ENCODE peak calls at places on chromosomes 2 and 18, in eight cellular contexts. One of them, this sample, is unnamed.

GRCh38 chr2:18749912-18750526 is 160.7 kb upstream of the NT5C1B start:
- DNase-seq in body of pancreas: peak; percentile 67
- DNase-seq in choroid plexus epithelial cell: peak; percentile 82
- DNase-seq in stimulated activated CD8-positive, alpha-beta memory T cell treated with anti-CD3 and anti-CD28 coated beads, Interleukin-7, amount 100 ng/mL, for 24 hours: peak; percentile 5
- DNase-seq in mesenchymal stem cell: peak; percentile 68
- DNase-seq in cardiac fibroblast: peak; percentile 81
- DNase-seq in left ventricle myocardium inferior: no peak
- DNase-seq in activated effector memory CD4-positive, alpha-beta T cell treated with Interleukin-2 at 50 U/mL for 16 hours: no peak
- DNase-seq in this sample: peak; percentile 51

GRCh38 chr18:33820517-33821368 is 242.7 kb downstream of the ASXL3 start:
- DNase-seq in choroid plexus epithelial cell: no peak
- DNase-seq in left ventricle myocardium inferior: no peak
- DNase-seq in stimulated activated CD8-positive, alpha-beta memory T cell treated with anti-CD3 and anti-CD28 coated beads, Interleukin-7, amount 100 ng/mL, for 24 hours: no peak
- DNase-seq in body of pancreas: peak; percentile 35
- DNase-seq in mesenchymal stem cell: no peak
- DNase-seq in activated effector memory CD4-positive, alpha-beta T cell treated with Interleukin-2 at 50 U/mL for 16 hours: no peak
- DNase-seq in cardiac fibroblast: no peak
- DNase-seq in this sample: no peak

GRCh38 chr2:54709341-54709809 is 14.1 kb upstream of the EML6 start:
- DNase-seq in activated effector memory CD4-positive, alpha-beta T cell treated with Interleukin-2 at 50 U/mL for 16 hours: no peak
- DNase-seq in stimulated activated CD8-positive, alpha-beta memory T cell treated with anti-CD3 and anti-CD28 coated beads, Interleukin-7, amount 100 ng/mL, for 24 hours: no peak
- DNase-seq in cardiac fibroblast: no peak
- DNase-seq in body of pancreas: peak; percentile 86
- DNase-seq in mesenchymal stem cell: no peak
- DNase-seq in left ventricle myocardium inferior: peak; percentile 30
- DNase-seq in choroid plexus epithelial cell: no peak
- DNase-seq in this sample: peak; percentile 81

GRCh38 chr18:7663305-7664023 is 96.3 kb downstream of the PTPRM start:
- DNase-seq in left ventricle myocardium inferior: no peak
- DNase-seq in cardiac fibroblast: no peak
- DNase-seq in body of pancreas: no peak
- DNase-seq in stimulated activated CD8-positive, alpha-beta memory T cell treated with anti-CD3 and anti-CD28 coated beads, Interleukin-7, amount 100 ng/mL, for 24 hours: no peak
- DNase-seq in choroid plexus epithelial cell: no peak
- DNase-seq in mesenchymal stem cell: peak; percentile 11
- DNase-seq in activated effector memory CD4-positive, alpha-beta T cell treated with Interleukin-2 at 50 U/mL for 16 hours: no peak
- DNase-seq in this sample: no peak

GRCh38 chr2:201758229-201758628 is 22.5 kb downstream of the ALS2 start:
- DNase-seq in body of pancreas: no peak
- DNase-seq in activated effector memory CD4-positive, alpha-beta T cell treated with Interleukin-2 at 50 U/mL for 16 hours: no peak
- DNase-seq in cardiac fibroblast: no peak
- DNase-seq in mesenchymal stem cell: no peak
- DNase-seq in stimulated activated CD8-positive, alpha-beta memory T cell treated with anti-CD3 and anti-CD28 coated beads, Interleukin-7, amount 100 ng/mL, for 24 hours: no peak
- DNase-seq in left ventricle myocardium inferior: no peak
- DNase-seq in choroid plexus epithelial cell: no peak
- DNase-seq in this sample: no peak

GRCh38 chr18:25561923-25562322 is 210.0 kb upstream of the ZNF521 start:
- DNase-seq in activated effector memory CD4-positive, alpha-beta T cell treated with Interleukin-2 at 50 U/mL for 16 hours: no peak
- DNase-seq in left ventricle myocardium inferior: no peak
- DNase-seq in stimulated activated CD8-positive, alpha-beta memory T cell treated with anti-CD3 and anti-CD28 coated beads, Interleukin-7, amount 100 ng/mL, for 24 hours: no peak
- DNase-seq in body of pancreas: no peak
- DNase-seq in cardiac fibroblast: peak; percentile 36
- DNase-seq in choroid plexus epithelial cell: peak; percentile 50
- DNase-seq in mesenchymal stem cell: peak; percentile 28
- DNase-seq in this sample: no peak

GRCh38 chr2:136057023-136057801 is 60.7 kb downstream of the CXCR4 start:
- DNase-seq in left ventricle myocardium inferior: no peak
- DNase-seq in choroid plexus epithelial cell: no peak
- DNase-seq in mesenchymal stem cell: no peak
- DNase-seq in stimulated activated CD8-positive, alpha-beta memory T cell treated with anti-CD3 and anti-CD28 coated beads, Interleukin-7, amount 100 ng/mL, for 24 hours: peak; percentile 8
- DNase-seq in cardiac fibroblast: no peak
- DNase-seq in activated effector memory CD4-positive, alpha-beta T cell treated with Interleukin-2 at 50 U/mL for 16 hours: no peak
- DNase-seq in body of pancreas: no peak
- DNase-seq in this sample: no peak

GRCh38 chr2:67503066-67503795 is 106.1 kb downstream of the ETAA1 start:
- DNase-seq in body of pancreas: no peak
- DNase-seq in mesenchymal stem cell: peak; percentile 93
- DNase-seq in left ventricle myocardium inferior: no peak
- DNase-seq in cardiac fibroblast: peak; percentile 96
- DNase-seq in activated effector memory CD4-positive, alpha-beta T cell treated with Interleukin-2 at 50 U/mL for 16 hours: no peak
- DNase-seq in stimulated activated CD8-positive, alpha-beta memory T cell treated with anti-CD3 and anti-CD28 coated beads, Interleukin-7, amount 100 ng/mL, for 24 hours: no peak
- DNase-seq in choroid plexus epithelial cell: peak; percentile 72
- DNase-seq in this sample: no peak

GRCh38 chr2:217314021-217314460 is 454.2 kb upstream of the TNP1 start:
- DNase-seq in stimulated activated CD8-positive, alpha-beta memory T cell treated with anti-CD3 and anti-CD28 coated beads, Interleukin-7, amount 100 ng/mL, for 24 hours: no peak
- DNase-seq in mesenchymal stem cell: peak; percentile 52
- DNase-seq in activated effector memory CD4-positive, alpha-beta T cell treated with Interleukin-2 at 50 U/mL for 16 hours: no peak
- DNase-seq in body of pancreas: no peak
- DNase-seq in choroid plexus epithelial cell: no peak
- DNase-seq in cardiac fibroblast: no peak
- DNase-seq in left ventricle myocardium inferior: no peak
- DNase-seq in this sample: no peak

GRCh38 chr2:134499307-134499706 is 219.5 kb downstream of the TMEM163 start:
- DNase-seq in body of pancreas: no peak
- DNase-seq in mesenchymal stem cell: no peak
- DNase-seq in stimulated activated CD8-positive, alpha-beta memory T cell treated with anti-CD3 and anti-CD28 coated beads, Interleukin-7, amount 100 ng/mL, for 24 hours: no peak
- DNase-seq in activated effector memory CD4-positive, alpha-beta T cell treated with Interleukin-2 at 50 U/mL for 16 hours: no peak
- DNase-seq in choroid plexus epithelial cell: no peak
- DNase-seq in left ventricle myocardium inferior: no peak
- DNase-seq in cardiac fibroblast: no peak
- DNase-seq in this sample: no peak

GRCh38 chr18:58392336-58393000 is 236.4 kb downstream of the ALPK2 start:
- DNase-seq in activated effector memory CD4-positive, alpha-beta T cell treated with Interleukin-2 at 50 U/mL for 16 hours: no peak
- DNase-seq in choroid plexus epithelial cell: peak; percentile 79
- DNase-seq in stimulated activated CD8-positive, alpha-beta memory T cell treated with anti-CD3 and anti-CD28 coated beads, Interleukin-7, amount 100 ng/mL, for 24 hours: no peak
- DNase-seq in body of pancreas: no peak
- DNase-seq in mesenchymal stem cell: no peak
- DNase-seq in cardiac fibroblast: peak; percentile 49
- DNase-seq in left ventricle myocardium inferior: no peak
- DNase-seq in this sample: no peak

GRCh38 chr2:163465440-163465839 is 270.4 kb downstream of the FIGN start:
- DNase-seq in body of pancreas: no peak
- DNase-seq in left ventricle myocardium inferior: no peak
- DNase-seq in cardiac fibroblast: no peak
- DNase-seq in activated effector memory CD4-positive, alpha-beta T cell treated with Interleukin-2 at 50 U/mL for 16 hours: no peak
- DNase-seq in mesenchymal stem cell: peak; percentile 85
- DNase-seq in choroid plexus epithelial cell: peak; percentile 29
- DNase-seq in stimulated activated CD8-positive, alpha-beta memory T cell treated with anti-CD3 and anti-CD28 coated beads, Interleukin-7, amount 100 ng/mL, for 24 hours: no peak
- DNase-seq in this sample: no peak

GRCh38 chr2:96159084-96159830 is 14.0 kb upstream of the DUSP2 start:
- DNase-seq in cardiac fibroblast: no peak
- DNase-seq in body of pancreas: peak; percentile 25
- DNase-seq in left ventricle myocardium inferior: no peak
- DNase-seq in stimulated activated CD8-positive, alpha-beta memory T cell treated with anti-CD3 and anti-CD28 coated beads, Interleukin-7, amount 100 ng/mL, for 24 hours: no peak
- DNase-seq in choroid plexus epithelial cell: no peak
- DNase-seq in mesenchymal stem cell: no peak
- DNase-seq in activated effector memory CD4-positive, alpha-beta T cell treated with Interleukin-2 at 50 U/mL for 16 hours: peak; percentile 33
- DNase-seq in this sample: no peak

This sample was measured in right lobe of liver.